ENCODE peak calls at places on chromosome 16, in nine cellular contexts. One of them, this sample, is unnamed. For H3K4me1 and H3K9me3, the result is how much of the 10 kb centered on the place peaks cover.

GRCh38 chr16:54817940-54818574 is 112.6 kb upstream of the IRX5 start:
- DNase-seq in OCI-LY7: no peak
- DNase-seq in mammary epithelial cell: no peak
- DNase-seq in HCT116: no peak
- DNase-seq in H9: peak
- DNase-seq in neural progenitor cell: peak
- DNase-seq in MM.1S: no peak
- DNase-seq in keratinocyte: no peak
- DNase-seq in PC-9: no peak
- DNase-seq in this sample: no peak

GRCh38 chr16:64993464-64993863 is 128.4 kb downstream of the CDH11 start:
- DNase-seq in MM.1S: no peak
- DNase-seq in PC-9: no peak
- DNase-seq in HCT116: no peak
- DNase-seq in mammary epithelial cell: no peak
- DNase-seq in OCI-LY7: no peak
- DNase-seq in keratinocyte: no peak
- DNase-seq in H9: no peak
- DNase-seq in neural progenitor cell: no peak
- DNase-seq in this sample: peak

GRCh38 chr16:10172848-10173655 is 9.2 kb downstream of the GRIN2A start:
- DNase-seq in neural progenitor cell: no peak
- DNase-seq in OCI-LY7: no peak
- DNase-seq in mammary epithelial cell: peak
- DNase-seq in H9: no peak
- DNase-seq in PC-9: no peak
- DNase-seq in keratinocyte: peak
- DNase-seq in HCT116: no peak
- DNase-seq in MM.1S: no peak
- DNase-seq in this sample: no peak

GRCh38 chr16:563072-563644 is 3.0 kb downstream of the PRR35 start:
- DNase-seq in MM.1S: no peak
- DNase-seq in OCI-LY7: no peak
- DNase-seq in PC-9: peak
- DNase-seq in mammary epithelial cell: no peak
- DNase-seq in keratinocyte: no peak
- DNase-seq in neural progenitor cell: no peak
- DNase-seq in H9: no peak
- DNase-seq in HCT116: no peak
- DNase-seq in this sample: peak

GRCh38 chr16:68626557-68626956 is 18.6 kb upstream of the CDH3 start:
- DNase-seq in OCI-LY7: no peak
- DNase-seq in neural progenitor cell: no peak
- DNase-seq in PC-9: no peak
- DNase-seq in keratinocyte: no peak
- DNase-seq in mammary epithelial cell: no peak
- DNase-seq in H9: no peak
- DNase-seq in HCT116: no peak
- DNase-seq in MM.1S: no peak
- DNase-seq in this sample: no peak

GRCh38 chr16:24070851-24071250 is 185.3 kb upstream of the CACNG3 start:
- DNase-seq in HCT116: peak
- DNase-seq in H9: peak
- DNase-seq in PC-9: no peak
- DNase-seq in neural progenitor cell: peak
- DNase-seq in MM.1S: peak
- DNase-seq in mammary epithelial cell: peak
- DNase-seq in OCI-LY7: peak
- DNase-seq in keratinocyte: no peak
- DNase-seq in this sample: no peak

GRCh38 chr16:15650698-15651161 is 685 bp downstream of the NDE1 start:
- DNase-seq in HCT116: no peak
- DNase-seq in keratinocyte: no peak
- DNase-seq in PC-9: peak
- DNase-seq in OCI-LY7: peak
- DNase-seq in mammary epithelial cell: peak
- DNase-seq in MM.1S: peak
- DNase-seq in neural progenitor cell: peak
- DNase-seq in H9: peak
- DNase-seq in this sample: peak

GRCh38 chr16:28261916-28262315 is 30.4 kb upstream of the SBK1 start:
- DNase-seq in mammary epithelial cell: no peak
- DNase-seq in neural progenitor cell: no peak
- DNase-seq in HCT116: no peak
- DNase-seq in OCI-LY7: no peak
- DNase-seq in keratinocyte: no peak
- DNase-seq in H9: no peak
- DNase-seq in MM.1S: peak
- DNase-seq in PC-9: peak
- DNase-seq in this sample: no peak

GRCh38 chr16:53872248-53873221 is 168.6 kb downstream of the FTO start:
- DNase-seq in neural progenitor cell: no peak
- DNase-seq in PC-9: no peak
- DNase-seq in MM.1S: no peak
- DNase-seq in HCT116: no peak
- DNase-seq in keratinocyte: no peak
- DNase-seq in mammary epithelial cell: peak
- DNase-seq in OCI-LY7: no peak
- DNase-seq in H9: no peak
- DNase-seq in this sample: peak

GRCh38 chr16:86513471-86514277 is 3.3 kb downstream of the FOXF1 start:
- DNase-seq in mammary epithelial cell: no peak
- DNase-seq in HCT116: no peak
- DNase-seq in OCI-LY7: no peak
- DNase-seq in H9: no peak
- DNase-seq in keratinocyte: no peak
- DNase-seq in MM.1S: no peak
- DNase-seq in neural progenitor cell: no peak
- DNase-seq in PC-9: no peak
- DNase-seq in this sample: peak

GRCh38 chr16:56989988-56990387 is 631 bp downstream of the NLRC5 start:
- DNase-seq in MM.1S: no peak
- DNase-seq in OCI-LY7: no peak
- DNase-seq in keratinocyte: no peak
- DNase-seq in neural progenitor cell: no peak
- DNase-seq in PC-9: no peak
- DNase-seq in mammary epithelial cell: no peak
- DNase-seq in HCT116: no peak
- DNase-seq in H9: no peak
- DNase-seq in this sample: no peak

GRCh38 chr16:56988161-56988947 is 1.0 kb upstream of the NLRC5 start:
- DNase-seq in OCI-LY7: no peak
- DNase-seq in HCT116: no peak
- DNase-seq in PC-9: no peak
- DNase-seq in MM.1S: no peak
- DNase-seq in mammary epithelial cell: no peak
- DNase-seq in keratinocyte: no peak
- DNase-seq in neural progenitor cell: no peak
- DNase-seq in H9: no peak
- DNase-seq in this sample: peak

GRCh38 chr16:56987692-56988091 is 1.7 kb upstream of the NLRC5 start:
- DNase-seq in HCT116: no peak
- DNase-seq in MM.1S: no peak
- DNase-seq in PC-9: no peak
- DNase-seq in H9: no peak
- DNase-seq in keratinocyte: no peak
- DNase-seq in OCI-LY7: no peak
- DNase-seq in mammary epithelial cell: no peak
- DNase-seq in neural progenitor cell: no peak
- DNase-seq in this sample: peak

GRCh38 chr16:56990407-56991286 is 1.3 kb downstream of the NLRC5 start:
- DNase-seq in mammary epithelial cell: no peak
- DNase-seq in PC-9: no peak
- DNase-seq in keratinocyte: no peak
- DNase-seq in OCI-LY7: no peak
- DNase-seq in H9: no peak
- DNase-seq in neural progenitor cell: no peak
- DNase-seq in MM.1S: no peak
- DNase-seq in HCT116: no peak
- DNase-seq in this sample: peak

GRCh38 chr16:56988948-56989945 is at the start of gene NLRC5:
- DNase-seq in neural progenitor cell: peak
- DNase-seq in OCI-LY7: peak
- DNase-seq in HCT116: peak
- DNase-seq in PC-9: peak
- DNase-seq in MM.1S: peak
- DNase-seq in keratinocyte: no peak
- DNase-seq in H9: peak
- DNase-seq in mammary epithelial cell: peak
- DNase-seq in this sample: peak
- H3K4me1 ChIP-seq in neural progenitor cell: under half
- H3K4me1 ChIP-seq in OCI-LY7: half or more
- H3K4me1 ChIP-seq in HCT116: under half
- H3K4me1 ChIP-seq in PC-9: under half
- H3K4me1 ChIP-seq in MM.1S: under half
- H3K4me1 ChIP-seq in keratinocyte: under half
- H3K4me1 ChIP-seq in H9: under half
- H3K4me1 ChIP-seq in mammary epithelial cell: under half
- H3K4me1 ChIP-seq in this sample: under half

DNA sequence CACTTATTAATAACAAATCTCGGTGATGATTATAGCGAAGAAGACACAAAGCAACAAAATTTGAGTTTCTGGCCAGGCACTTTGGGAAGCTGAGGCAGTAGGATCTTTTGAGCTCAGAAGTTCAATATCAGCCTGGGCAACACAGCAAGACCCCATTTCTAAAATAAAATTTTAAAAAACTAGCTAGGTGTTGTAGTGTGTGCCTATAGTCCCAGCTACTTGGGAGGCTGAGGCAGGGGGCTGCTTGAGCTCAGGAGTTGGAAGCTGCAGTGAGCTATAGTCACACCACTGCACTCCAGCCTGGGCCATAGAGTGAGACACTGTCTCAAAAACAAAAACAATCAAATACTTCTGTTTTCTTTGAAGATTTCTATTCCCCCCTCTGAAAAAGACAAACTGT is 104.9 kb downstream of the SYCE1L start:
- DNase-seq in neural progenitor cell: no peak
- DNase-seq in OCI-LY7: no peak
- DNase-seq in PC-9: no peak
- DNase-seq in H9: no peak
- DNase-seq in MM.1S: no peak
- DNase-seq in mammary epithelial cell: no peak
- DNase-seq in HCT116: no peak
- DNase-seq in keratinocyte: no peak
- DNase-seq in this sample: no peak
- H2AFZ ChIP-seq in neural progenitor cell: no peak
- H2AFZ ChIP-seq in OCI-LY7: no peak
- H2AFZ ChIP-seq in PC-9: no peak
- H2AFZ ChIP-seq in H9: no peak
- H2AFZ ChIP-seq in MM.1S: no peak
- H2AFZ ChIP-seq in mammary epithelial cell: no peak
- H2AFZ ChIP-seq in HCT116: no peak
- H2AFZ ChIP-seq in keratinocyte: no peak
- H2AFZ ChIP-seq in this sample: no peak

GRCh38 chr16:73140944-73141343 is 93.0 kb upstream of the ZFHX3 start:
- DNase-seq in HCT116: no peak
- DNase-seq in neural progenitor cell: no peak
- DNase-seq in OCI-LY7: no peak
- DNase-seq in mammary epithelial cell: no peak
- DNase-seq in MM.1S: no peak
- DNase-seq in PC-9: no peak
- DNase-seq in keratinocyte: no peak
- DNase-seq in H9: no peak
- DNase-seq in this sample: no peak

GRCh38 chr16:73142995-73143394 is 95.1 kb upstream of the ZFHX3 start:
- DNase-seq in neural progenitor cell: no peak
- DNase-seq in H9: no peak
- DNase-seq in keratinocyte: no peak
- DNase-seq in mammary epithelial cell: no peak
- DNase-seq in HCT116: no peak
- DNase-seq in OCI-LY7: no peak
- DNase-seq in PC-9: no peak
- DNase-seq in MM.1S: no peak
- DNase-seq in this sample: no peak

GRCh38 chr16:73142069-73142880 is 94.3 kb upstream of the ZFHX3 start:
- DNase-seq in H9: no peak
- DNase-seq in MM.1S: no peak
- DNase-seq in neural progenitor cell: no peak
- DNase-seq in keratinocyte: no peak
- DNase-seq in mammary epithelial cell: no peak
- DNase-seq in PC-9: no peak
- DNase-seq in HCT116: no peak
- DNase-seq in OCI-LY7: no peak
- DNase-seq in this sample: no peak

GRCh38 chr16:73145166-73145565 is 97.2 kb upstream of the ZFHX3 start:
- DNase-seq in HCT116: no peak
- DNase-seq in OCI-LY7: no peak
- DNase-seq in mammary epithelial cell: no peak
- DNase-seq in neural progenitor cell: peak
- DNase-seq in MM.1S: no peak
- DNase-seq in H9: no peak
- DNase-seq in PC-9: no peak
- DNase-seq in keratinocyte: no peak
- DNase-seq in this sample: no peak

GRCh38 chr16:73143681-73144370 is 95.9 kb upstream of the ZFHX3 start:
- DNase-seq in H9: no peak
- DNase-seq in HCT116: no peak
- DNase-seq in keratinocyte: no peak
- DNase-seq in neural progenitor cell: no peak
- DNase-seq in MM.1S: no peak
- DNase-seq in OCI-LY7: no peak
- DNase-seq in mammary epithelial cell: no peak
- DNase-seq in PC-9: no peak
- DNase-seq in this sample: no peak
- H3K9me3 ChIP-seq in H9: under half
- H3K9me3 ChIP-seq in HCT116: under half
- H3K9me3 ChIP-seq in keratinocyte: under half
- H3K9me3 ChIP-seq in neural progenitor cell: under half
- H3K9me3 ChIP-seq in MM.1S: under half
- H3K9me3 ChIP-seq in OCI-LY7: under half
- H3K9me3 ChIP-seq in mammary epithelial cell: under half
- H3K9me3 ChIP-seq in PC-9: under half
- H3K9me3 ChIP-seq in this sample: under half

GRCh38 chr16:67240506-67240905 is 6.8 kb downstream of the FHOD1 start:
- DNase-seq in HCT116: no peak
- DNase-seq in OCI-LY7: no peak
- DNase-seq in PC-9: no peak
- DNase-seq in neural progenitor cell: no peak
- DNase-seq in keratinocyte: no peak
- DNase-seq in MM.1S: no peak
- DNase-seq in H9: no peak
- DNase-seq in mammary epithelial cell: peak
- DNase-seq in this sample: peak

GRCh38 chr16:67243481-67243880 is 3.8 kb downstream of the FHOD1 start:
- DNase-seq in neural progenitor cell: no peak
- DNase-seq in keratinocyte: no peak
- DNase-seq in mammary epithelial cell: no peak
- DNase-seq in H9: no peak
- DNase-seq in HCT116: no peak
- DNase-seq in MM.1S: no peak
- DNase-seq in PC-9: no peak
- DNase-seq in OCI-LY7: no peak
- DNase-seq in this sample: peak

GRCh38 chr16:67242138-67242730 is 5.0 kb downstream of the FHOD1 start:
- DNase-seq in H9: no peak
- DNase-seq in mammary epithelial cell: no peak
- DNase-seq in keratinocyte: no peak
- DNase-seq in neural progenitor cell: no peak
- DNase-seq in MM.1S: no peak
- DNase-seq in OCI-LY7: no peak
- DNase-seq in PC-9: no peak
- DNase-seq in HCT116: no peak
- DNase-seq in this sample: peak

GRCh38 chr16:67238806-67239470 is 8.3 kb downstream of the FHOD1 start:
- DNase-seq in H9: no peak
- DNase-seq in mammary epithelial cell: no peak
- DNase-seq in OCI-LY7: no peak
- DNase-seq in neural progenitor cell: no peak
- DNase-seq in MM.1S: no peak
- DNase-seq in PC-9: no peak
- DNase-seq in HCT116: no peak
- DNase-seq in keratinocyte: no peak
- DNase-seq in this sample: peak

GRCh38 chr16:67241008-67241900 is 6.0 kb downstream of the FHOD1 start:
- DNase-seq in HCT116: no peak
- DNase-seq in PC-9: peak
- DNase-seq in mammary epithelial cell: peak
- DNase-seq in OCI-LY7: no peak
- DNase-seq in MM.1S: no peak
- DNase-seq in H9: peak
- DNase-seq in neural progenitor cell: no peak
- DNase-seq in keratinocyte: peak
- DNase-seq in this sample: peak
- H3K4me1 ChIP-seq in HCT116: half or more
- H3K4me1 ChIP-seq in PC-9: half or more
- H3K4me1 ChIP-seq in mammary epithelial cell: half or more
- H3K4me1 ChIP-seq in OCI-LY7: under half
- H3K4me1 ChIP-seq in MM.1S: under half
- H3K4me1 ChIP-seq in H9: under half
- H3K4me1 ChIP-seq in neural progenitor cell: under half
- H3K4me1 ChIP-seq in keratinocyte: half or more
- H3K4me1 ChIP-seq in this sample: half or more

This sample was measured in osteoblast.